ENCODE peak calls at places on chromosomes 7 and 10, in eight cellular contexts. S is astrocyte, T is left ventricle myocardium inferior, E is H9, P is right lobe of liver, Q is IMR-90, M is uterus, D is kidney. I is an unnamed sample.

GRCh38 chr7:130356760-130357611 is 12.4 kb downstream of the CPA5 start:
- DNase-seq in S (peak; percentile 92), T (peak; percentile 30), E (no peak), P (peak; percentile 38), Q (peak; percentile 91), M (peak; percentile 87), D (peak; percentile 91), I (no peak)

GRCh38 chr7:22632674-22633073 is 94.3 kb upstream of the IL6 start:
- DNase-seq in S (peak; percentile 70), T (no peak), E (no peak), P (no peak), Q (no peak), M (no peak), D (no peak), I (no peak)

GRCh38 chr10:91389636-91390512 is 20.3 kb upstream of the HECTD2 start:
- DNase-seq in S (no peak), T (no peak), E (no peak), P (no peak), Q (peak; percentile 71), M (no peak), D (no peak), I (no peak)

GRCh38 chr10:24442234-24442633 is 233.3 kb downstream of the KIAA1217 start:
- DNase-seq in S (no peak), T (no peak), E (no peak), P (no peak), Q (no peak), M (no peak), D (no peak), I (no peak)

GRCh38 chr10:91552706-91553105 is 80.2 kb downstream of the PPP1R3C start:
- DNase-seq in S (no peak), T (peak; percentile 29), E (peak; percentile 58), P (peak; percentile 67), Q (peak; percentile 18), M (no peak), D (no peak), I (no peak)

GRCh38 chr7:100890640-100891521 is 1.4 kb upstream of the UFSP1 start:
- DNase-seq in S (no peak), T (peak; percentile 22), E (peak; percentile 56), P (no peak), Q (no peak), M (no peak), D (peak; percentile 86), I (no peak)

GRCh38 chr10:124646483-124647352 is 97.5 kb downstream of the FAM53B start:
- DNase-seq in S (peak; percentile 83), T (peak; percentile 80), E (no peak), P (peak; percentile 88), Q (peak; percentile 88), M (peak; percentile 91), D (peak; percentile 93), I (peak; percentile 92)

GRCh38 chr7:27843584-27844305 is 103.8 kb downstream of the TAX1BP1 start:
- DNase-seq in S (no peak), T (no peak), E (no peak), P (no peak), Q (no peak), M (no peak), D (no peak), I (no peak)

GRCh38 chr10:68434657-68435056 is 27.6 kb upstream of the RUFY2 start:
- DNase-seq in S (no peak), T (no peak), E (no peak), P (no peak), Q (peak; percentile 4), M (no peak), D (no peak), I (no peak)

GRCh38 chr10:3412071-3412582 is 239.5 kb upstream of the PITRM1 start:
- DNase-seq in S (no peak), T (no peak), E (no peak), P (no peak), Q (no peak), M (no peak), D (no peak), I (no peak)

GRCh38 chr10:98268694-98269386 is 846 bp upstream of the LOXL4 start:
- DNase-seq in S (no peak), T (no peak), E (no peak), P (no peak), Q (no peak), M (no peak), D (peak; percentile 73), I (peak; percentile 67)

GRCh38 chr7:87875151-87876039 is 765 bp downstream of the SLC25A40 start:
- DNase-seq in S (no peak), T (peak; percentile 31), E (no peak), P (peak; percentile 61), Q (peak; percentile 2), M (no peak), D (peak; percentile 83), I (no peak)

GRCh38 chr7:92841192-92841591 is 4.8 kb upstream of the CDK6 start:
- DNase-seq in S (no peak), T (no peak), E (no peak), P (no peak), Q (peak; percentile 29), M (no peak), D (no peak), I (no peak)

GRCh38 chr10:17026686-17027485 is 102.7 kb downstream of the CUBN start:
- DNase-seq in S (no peak), T (no peak), E (no peak), P (no peak), Q (peak; percentile 32), M (no peak), D (no peak), I (no peak)

GRCh38 chr7:140673063-140673769 is 471 bp downstream of the ADCK2 start:
- DNase-seq in S (no peak), T (peak; percentile 33), E (peak; percentile 78), P (peak; percentile 57), Q (no peak), M (peak; percentile 48), D (peak; percentile 91), I (no peak)

GRCh38 chr7:128351296-128352123 is 7.8 kb upstream of the RBM28 start:
- DNase-seq in S (no peak), T (peak; percentile 21), E (peak; percentile 69), P (no peak), Q (no peak), M (no peak), D (no peak), I (no peak)

GRCh38 chr10:86970152-86970886 is 2.0 kb downstream of the ADIRF start:
- DNase-seq in S (no peak), T (peak; percentile 88), E (peak; percentile 76), P (no peak), Q (peak; percentile 51), M (peak; percentile 91), D (peak; percentile 96), I (peak; percentile 93)

GRCh38 chr10:100728928-100729876 is 16.2 kb upstream of the PAX2 start:
- DNase-seq in S (no peak), T (no peak), E (peak; percentile 85), P (no peak), Q (peak; percentile 13), M (no peak), D (peak; percentile 89), I (no peak)

GRCh38 chr7:135979674-135980660 is 2.8 kb upstream of the MTPN start:
- DNase-seq in S (peak; percentile 67), T (no peak), E (no peak), P (no peak), Q (peak; percentile 63), M (no peak), D (no peak), I (no peak)

GRCh38 chr7:135978624-135979023 is 1.5 kb upstream of the MTPN start:
- DNase-seq in S (no peak), T (no peak), E (no peak), P (no peak), Q (no peak), M (peak; percentile 17), D (no peak), I (no peak)

GRCh38 chr7:135977020-135977741 is at the start of gene MTPN:
- DNase-seq in S (peak; percentile 82), T (peak; percentile 99), E (peak; percentile 99), P (peak; percentile 99), Q (peak; percentile 92), M (peak; percentile 98), D (peak; percentile 99), I (peak; percentile 98)

GRCh38 chr7:135976312-135977019 is 693 bp downstream of the MTPN start:
- DNase-seq in S (no peak), T (no peak), E (peak; percentile 69), P (peak; percentile 25), Q (peak; percentile 1), M (no peak), D (no peak), I (no peak)

GRCh38 chr7:135977742-135978066 is 545 bp upstream of the MTPN start:
- DNase-seq in S (no peak), T (no peak), E (no peak), P (no peak), Q (no peak), M (no peak), D (no peak), I (no peak)
- H3K4me1 ChIP-seq in S (peaks cover 31% of the 10 kb centered on the region), T (peaks cover 73% of the 10 kb centered on the region), E (no peaks in the 10 kb centered on the region), P (peaks cover 10% of the 10 kb centered on the region), Q (peaks cover 2% of the 10 kb centered on the region), M (no peaks in the 10 kb centered on the region), D (peaks cover 9% of the 10 kb centered on the region), I (peaks cover 19% of the 10 kb centered on the region)

GRCh38 chr10:87976101-87976743 is 112.8 kb downstream of the PTEN start:
- DNase-seq in S (peak; percentile 22), T (no peak), E (no peak), P (no peak), Q (peak; percentile 42), M (no peak), D (no peak), I (no peak)
- H3K4me1 ChIP-seq in S (no peaks in the 10 kb centered on the region), T (peaks cover 1% of the 10 kb centered on the region), E (peaks cover 12% of the 10 kb centered on the region), P (no peaks in the 10 kb centered on the region), Q (peaks cover 3% of the 10 kb centered on the region), M (no peaks in the 10 kb centered on the region), D (no peaks in the 10 kb centered on the region), I (no peaks in the 10 kb centered on the region)

DNA sequence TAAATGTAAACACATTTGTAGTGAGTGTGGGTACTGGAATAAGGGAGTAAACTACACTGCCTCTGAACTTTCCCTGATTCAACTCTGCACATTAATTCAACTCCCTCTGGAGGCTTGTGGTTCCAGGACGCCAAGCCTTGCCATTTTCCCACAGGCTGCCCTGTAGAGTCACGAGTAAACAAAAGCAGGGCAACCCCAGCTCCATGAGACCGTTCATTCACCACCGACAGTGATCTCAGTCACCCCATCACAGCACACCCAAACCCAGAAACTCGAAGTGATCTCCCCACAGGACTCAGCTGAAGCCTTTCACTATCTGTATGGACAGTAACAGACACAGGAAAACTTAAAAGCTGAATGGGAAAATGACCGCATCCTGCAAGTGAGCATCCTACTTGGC is 218.8 kb upstream of the FRMD4A start:
- DNase-seq in S (no peak), T (no peak), E (no peak), P (no peak), Q (peak; percentile 35), M (no peak), D (no peak), I (no peak)
- H3K4me1 ChIP-seq in S (peaks cover 22% of the 10 kb centered on the region), T (peaks cover 6% of the 10 kb centered on the region), E (peaks cover 6% of the 10 kb centered on the region), P (peaks cover 28% of the 10 kb centered on the region), Q (peaks cover 31% of the 10 kb centered on the region), M (peaks cover 5% of the 10 kb centered on the region), D (peaks cover 7% of the 10 kb centered on the region), I (no peaks in the 10 kb centered on the region)

GRCh38 chr10:20963056-20963455 is 65.9 kb upstream of the NEBL start:
- DNase-seq in S (no peak), T (no peak), E (no peak), P (no peak), Q (no peak), M (no peak), D (no peak), I (no peak)
- H3K4me1 ChIP-seq in S (no peaks in the 10 kb centered on the region), T (peaks cover 9% of the 10 kb centered on the region), E (no peaks in the 10 kb centered on the region), P (no peaks in the 10 kb centered on the region), Q (no peaks in the 10 kb centered on the region), M (no peaks in the 10 kb centered on the region), D (no peaks in the 10 kb centered on the region), I (no peaks in the 10 kb centered on the region)

I was measured in ascending aorta.